ENCODE peak calls at places on chromosomes 6 and 20, in five cellular contexts. B is K562, K is SK-N-SH, X is HepG2, N is HCT116. G is an unnamed sample.

GRCh38 chr6:42142118-42142835 is at the start of gene C6orf132:
- DNase-seq in B (no peak), K (peak; percentile 44), X (peak; percentile 43), N (no peak), G (no peak)

GRCh38 chr6:80553071-80553740 is 446.7 kb downstream of the BCKDHB start:
- DNase-seq in B (no peak), K (no peak), X (no peak), N (no peak), G (no peak)

GRCh38 chr6:3592371-3592941 is 135.6 kb upstream of the SLC22A23 start:
- DNase-seq in B (no peak), K (no peak), X (peak; percentile 52), N (peak; percentile 24), G (peak; percentile 71)

GRCh38 chr6:133055527-133055966 is 185.6 kb upstream of the EYA4 start:
- DNase-seq in B (no peak), K (no peak), X (no peak), N (no peak), G (no peak)

GRCh38 chr6:10837692-10837996 is 695 bp downstream of the MAK start:
- DNase-seq in B (peak; percentile 64), K (no peak), X (no peak), N (no peak), G (no peak)

GRCh38 chr6:150256618-150257272 is 112.1 kb upstream of the IYD start:
- DNase-seq in B (no peak), K (no peak), X (no peak), N (no peak), G (no peak)

GRCh38 chr6:35497571-35498406 is 910 bp upstream of the TEAD3 start:
- DNase-seq in B (peak; percentile 83), K (peak; percentile 92), X (peak; percentile 47), N (no peak), G (peak; percentile 46)

GRCh38 chr6:134007077-134007476 is 45.3 kb downstream of the SLC2A12 start:
- DNase-seq in B (no peak), K (no peak), X (no peak), N (no peak), G (no peak)

GRCh38 chr6:131789219-131789618 is 18.6 kb upstream of the ENPP1 start:
- DNase-seq in B (no peak), K (no peak), X (no peak), N (no peak), G (no peak)

GRCh38 chr6:44735631-44735963 is 348.1 kb downstream of the CDC5L start:
- DNase-seq in B (no peak), K (no peak), X (no peak), N (no peak), G (no peak)

GRCh38 chr6:119347466-119348307 is 1.9 kb downstream of the MAN1A1 start:
- DNase-seq in B (peak; percentile 85), K (no peak), X (peak; percentile 96), N (no peak), G (no peak)

GRCh38 chr6:1110935-1111334 is 201.0 kb upstream of the FOXQ1 start:
- DNase-seq in B (no peak), K (no peak), X (no peak), N (no peak), G (no peak)

GRCh38 chr20:63810730-63811490 is 20.2 kb downstream of the ZBTB46 start:
- DNase-seq in B (no peak), K (no peak), X (no peak), N (no peak), G (no peak)

GRCh38 chr6:41836660-41837052 is 49.2 kb downstream of the TOMM6 start:
- DNase-seq in B (no peak), K (no peak), X (no peak), N (no peak), G (no peak)

GRCh38 chr6:32627831-32628230 is 9.4 kb upstream of the HLA-DQA1 start:
- DNase-seq in B (no peak), K (no peak), X (no peak), N (no peak), G (no peak)

GRCh38 chr20:50266293-50267040 is 75.8 kb downstream of the CEBPB start:
- DNase-seq in B (no peak), K (no peak), X (no peak), N (no peak), G (no peak)

GRCh38 chr6:165906-166305 is 126.4 kb upstream of the DUSP22 start:
- DNase-seq in B (no peak), K (no peak), X (no peak), N (no peak), G (no peak)

GRCh38 chr6:16413399-16413798 is 175.0 kb downstream of the GMPR start:
- DNase-seq in B (no peak), K (no peak), X (no peak), N (no peak), G (no peak)

GRCh38 chr6:139370047-139370706 is 4.3 kb downstream of the CITED2 start:
- DNase-seq in B (peak; percentile 44), K (no peak), X (peak; percentile 95), N (no peak), G (no peak)

GRCh38 chr6:79946242-79946641 is 1.1 kb downstream of the ELOVL4 start:
- DNase-seq in B (no peak), K (peak; percentile 61), X (peak; percentile 25), N (no peak), G (no peak)

GRCh38 chr20:52945862-52946522 is 26.2 kb upstream of the TSHZ2 start:
- DNase-seq in B (no peak), K (no peak), X (no peak), N (no peak), G (no peak)

GRCh38 chr20:34201531-34201930 is 39.7 kb upstream of the ASIP start:
- DNase-seq in B (no peak), K (no peak), X (no peak), N (no peak), G (no peak)

GRCh38 chr20:44295995-44296394 is 15.0 kb downstream of the FITM2 start:
- DNase-seq in B (no peak), K (no peak), X (no peak), N (no peak), G (no peak)

GRCh38 chr6:25175216-25175615 is 104.0 kb upstream of the CARMIL1 start:
- DNase-seq in B (no peak), K (no peak), X (no peak), N (no peak), G (peak; percentile 51)

GRCh38 chr6:21332077-21332476 is 261.5 kb upstream of the SOX4 start:
- DNase-seq in B (no peak), K (no peak), X (no peak), N (no peak), G (no peak)

GRCh38 chr6:101490857-101491256 is 97.3 kb downstream of the GRIK2 start:
- DNase-seq in B (no peak), K (no peak), X (no peak), N (no peak), G (no peak)

GRCh38 chr6:132669690-132670291 is 10.8 kb upstream of the TAAR1 start:
- DNase-seq in B (peak; percentile 16), K (peak; percentile 8), X (peak; percentile 20), N (peak; percentile 38), G (peak; percentile 56)

GRCh38 chr6:129901910-129902309 is 40.8 kb upstream of the TMEM244 start:
- DNase-seq in B (peak; percentile 40), K (no peak), X (no peak), N (no peak), G (no peak)

GRCh38 chr6:4647414-4648365 is 128.5 kb upstream of the CDYL start:
- DNase-seq in B (peak; percentile 87), K (peak; percentile 64), X (peak; percentile 53), N (peak; percentile 74), G (peak; percentile 77)
- TF ChIP-seq MAX in B (peak; percentile 94), K (peak; percentile 98), X (peak; percentile 98), N (peak; percentile 99), G (peak; percentile 88)

GRCh38 chr20:3202965-3203314 is 1.5 kb downstream of the DDRGK1 start:
- DNase-seq in B (no peak), K (no peak), X (no peak), N (no peak), G (no peak)
- H2AFZ ChIP-seq in B (no peak overlapping the region), K (no peak overlapping the region), X (no peak overlapping the region), N (no peak overlapping the region), G (peak overlapping the region; percentile 1)

GRCh38 chr6:89050155-89050554 is 30.4 kb upstream of the PNRC1 start:
- DNase-seq in B (no peak), K (no peak), X (peak; percentile 23), N (no peak), G (no peak)
- TF ChIP-seq MAX in B (no peak), K (no peak), X (no peak), N (no peak), G (no peak)

GRCh38 chr6:29399525-29399924 is 4.1 kb downstream of the OR12D2 start:
- DNase-seq in B (no peak), K (no peak), X (no peak), N (no peak), G (no peak)
- H2AFZ ChIP-seq in B (no peak overlapping the region), K (no peak overlapping the region), X (no peak overlapping the region), N (no peak overlapping the region), G (no peak overlapping the region)

GRCh38 chr6:46190889-46191288 is 20.1 kb upstream of the ENPP5 start:
- DNase-seq in B (no peak), K (no peak), X (no peak), N (no peak), G (no peak)

GRCh38 chr6:46189726-46190125 is 18.9 kb upstream of the ENPP5 start:
- DNase-seq in B (no peak), K (no peak), X (no peak), N (no peak), G (no peak)

GRCh38 chr6:46191961-46192360 is 21.2 kb upstream of the ENPP5 start:
- DNase-seq in B (no peak), K (no peak), X (no peak), N (no peak), G (no peak)

GRCh38 chr6:46184114-46184513 is 13.3 kb upstream of the ENPP5 start:
- DNase-seq in B (no peak), K (no peak), X (no peak), N (no peak), G (peak; percentile 84)

GRCh38 chr6:46186583-46186982 is 15.8 kb upstream of the ENPP5 start:
- DNase-seq in B (no peak), K (no peak), X (no peak), N (no peak), G (peak; percentile 17)
- TF ChIP-seq MAX in B (no peak), K (no peak), X (no peak), N (no peak), G (no peak)

GRCh38 chr20:5264807-5265206 is 51.9 kb downstream of the PROKR2 start:
- DNase-seq in B (no peak), K (no peak), X (no peak), N (no peak), G (no peak)
- H2AFZ ChIP-seq in B (no peak overlapping the region), K (no peak overlapping the region), X (no peak overlapping the region), N (no peak overlapping the region), G (no peak overlapping the region)

G was measured in endothelial cell of umbilical vein.